ENCODE peak calls at places on chromosomes 7 and 10, in four cellular contexts. E, H, R and C are unnamed samples.

GRCh38 chr10:73553316-73553715 is 37.8 kb downstream of the USP54 start:
- DNase-seq in R (no peak), H (no peak), E (no peak), C (peak)

GRCh38 chr10:129966831-129967578 is 2.9 kb upstream of the EBF3 start:
- DNase-seq in R (peak), E (no peak), H (no peak), C (no peak)

GRCh38 chr7:156903232-156903909 is 10.4 kb upstream of the LMBR1 start:
- DNase-seq in R (no peak), E (no peak), H (peak), C (no peak)

GRCh38 chr7:70660819-70661191 is 471.1 kb upstream of the GALNT17 start:
- DNase-seq in E (no peak), H (no peak), R (no peak), C (no peak)

GRCh38 chr7:109793-110556 is 82.4 kb upstream of the FAM20C start:
- DNase-seq in R (no peak), E (no peak), H (no peak), C (no peak)

GRCh38 chr10:80443531-80443974 is 10.6 kb upstream of the TSPAN14 start:
- DNase-seq in H (peak), R (no peak), E (no peak), C (no peak)

GRCh38 chr7:90931996-90932912 is 332.0 kb upstream of the FZD1 start:
- DNase-seq in R (no peak), E (peak), H (peak), C (no peak)

GRCh38 chr7:75712517-75713361 is 26.0 kb downstream of the HIP1 start:
- DNase-seq in R (no peak), H (no peak), E (no peak), C (no peak)

GRCh38 chr10:116756277-116756676 is 13.9 kb upstream of the HSPA12A start:
- DNase-seq in H (peak), R (no peak), E (no peak), C (no peak)

GRCh38 chr10:11822031-11822756 is 962 bp upstream of the PROSER2 start:
- DNase-seq in E (no peak), R (no peak), H (no peak), C (no peak)

GRCh38 chr10:35140126-35140525 is 13.5 kb downstream of the CREM start:
- DNase-seq in R (no peak), E (no peak), H (no peak), C (no peak)

GRCh38 chr7:158066085-158066484 is 521.5 kb downstream of the PTPRN2 start:
- DNase-seq in H (no peak), E (no peak), R (no peak), C (no peak)

GRCh38 chr7:25308898-25309521 is 80.7 kb upstream of the NPVF start:
- DNase-seq in R (no peak), E (no peak), H (no peak), C (no peak)

GRCh38 chr10:70992436-70992835 is 104.1 kb upstream of the PCBD1 start:
- DNase-seq in H (no peak), R (no peak), E (no peak), C (no peak)